ENCODE peak calls at places on chromosomes 5 and 9, in five cellular contexts. E is stimulated activated CD4-positive, alpha-beta T cell treated with anti-CD3 and anti-CD28 coated beads, Interleukin-1b, Interleukin-23, amount 100 ng/mL, for 24 hours; B is T-helper 2 cell; L is NCI-H82; K is NB4. G is an unnamed sample.
A peak's percentile ranks its signal among the peaks of the same experiment; 100 is the strongest.

GRCh38 chr5:121630402-121630801 is 221.3 kb upstream of the FTMT start:
- DNase-seq in E (no peak), B (no peak), L (peak; percentile 36), K (no peak), G (no peak)

GRCh38 chr5:647727-648126 is 35.6 kb downstream of the CEP72 start:
- DNase-seq in E (no peak), B (no peak), L (no peak), K (no peak), G (no peak)

GRCh38 chr9:20692554-20692953 is 8.5 kb downstream of the FOCAD start:
- DNase-seq in E (no peak), B (no peak), L (no peak), K (peak; percentile 28), G (no peak)

GRCh38 chr5:175616083-175616482 is 41.8 kb upstream of the HRH2 start:
- DNase-seq in E (no peak), B (no peak), L (no peak), K (no peak), G (no peak)

GRCh38 chr5:124438390-124439380 is 307.8 kb downstream of the ZNF608 start:
- DNase-seq in E (no peak), B (no peak), L (no peak), K (no peak), G (no peak)

GRCh38 chr5:14036947-14037346 is 92.5 kb upstream of the DNAH5 start:
- DNase-seq in E (no peak), B (no peak), L (no peak), K (no peak), G (no peak)

GRCh38 chr9:27460225-27461023 is 63.7 kb upstream of the IFNK start:
- DNase-seq in E (no peak), B (no peak), L (no peak), K (peak; percentile 68), G (peak; percentile 69)

GRCh38 chr9:28696960-28697359 is 1123.7 kb upstream of the C9orf72 start:
- DNase-seq in E (no peak), B (no peak), L (no peak), K (no peak), G (no peak)